ENCODE peak calls at places on chromosomes 3 and 15, in four cellular contexts. G is psoas muscle, Q is HFFc6, Y is nephron progenitor cell. M is an unnamed sample.

GRCh38 chr3:73026702-73027101 is 30.1 kb downstream of the PPP4R2 start:
- DNase-seq in G (no peak), Q (no peak), Y (no peak), M (no peak)

GRCh38 chr3:190996376-190996775 is 133.9 kb upstream of the GMNC start:
- DNase-seq in G (no peak), Q (no peak), Y (no peak), M (no peak)

GRCh38 chr3:23573827-23574226 is 231.9 kb upstream of the UBE2E1 start:
- DNase-seq in G (no peak), Q (no peak), Y (no peak), M (no peak)

GRCh38 chr3:88113311-88114162 is 36.2 kb upstream of the C3orf38 start:
- DNase-seq in G (no peak), Q (peak; percentile 58), Y (peak; percentile 63), M (peak; percentile 46)

GRCh38 chr3:177610262-177610661 is 413.0 kb upstream of the TBL1XR1 start:
- DNase-seq in G (no peak), Q (no peak), Y (no peak), M (no peak)

GRCh38 chr3:5699313-5699712 is 511.8 kb downstream of the EDEM1 start:
- DNase-seq in G (no peak), Q (no peak), Y (no peak), M (no peak)

GRCh38 chr3:153927107-153927506 is 194.1 kb upstream of the ARHGEF26 start:
- DNase-seq in G (no peak), Q (peak; percentile 10), Y (no peak), M (no peak)

GRCh38 chr3:4533489-4534443 is 40.6 kb downstream of the ITPR1 start:
- DNase-seq in G (no peak), Q (no peak), Y (peak; percentile 37), M (no peak)

GRCh38 chr3:186002884-186003472 is 65.2 kb upstream of the TRA2B start:
- DNase-seq in G (no peak), Q (peak; percentile 8), Y (no peak), M (no peak)

GRCh38 chr3:39110041-39110639 is 2.7 kb downstream of the TTC21A start:
- DNase-seq in G (no peak), Q (no peak), Y (no peak), M (no peak)

GRCh38 chr15:80404719-80405553 is 754 bp downstream of the ARNT2 start:
- DNase-seq in G (peak; percentile 59), Q (no peak), Y (peak; percentile 58), M (peak; percentile 22)

GRCh38 chr3:114745322-114746240 is 401.5 kb downstream of the ZBTB20 start:
- DNase-seq in G (no peak), Q (peak; percentile 62), Y (no peak), M (no peak)

GRCh38 chr15:79964232-79964820 is 6.7 kb downstream of the BCL2A1 start:
- DNase-seq in G (no peak), Q (no peak), Y (no peak), M (no peak)

GRCh38 chr3:171163724-171164465 is 137.4 kb upstream of the SLC2A2 start:
- DNase-seq in G (no peak), Q (no peak), Y (no peak), M (no peak)

GRCh38 chr3:45993421-45994027 is 2.1 kb downstream of the FYCO1 start:
- DNase-seq in G (no peak), Q (peak; percentile 28), Y (no peak), M (no peak)

GRCh38 chr3:172315401-172316091 is 132.7 kb downstream of the GHSR start:
- DNase-seq in G (no peak), Q (peak; percentile 68), Y (no peak), M (no peak)

GRCh38 chr3:76669305-76669704 is 370.6 kb upstream of the ROBO2 start:
- DNase-seq in G (no peak), Q (no peak), Y (no peak), M (no peak)

GRCh38 chr3:160564949-160565441 is 376 bp downstream of the KPNA4 start:
- DNase-seq in G (peak; percentile 87), Q (peak; percentile 22), Y (peak; percentile 68), M (peak; percentile 41)

GRCh38 chr3:14991818-14992612 is 44.6 kb downstream of the NR2C2 start:
- DNase-seq in G (no peak), Q (peak; percentile 11), Y (no peak), M (no peak)

GRCh38 chr3:122186372-122186771 is 2.9 kb downstream of the CASR start:
- DNase-seq in G (no peak), Q (no peak), Y (no peak), M (no peak)

GRCh38 chr15:44394562-44394961 is 32.9 kb upstream of the CTDSPL2 start:
- DNase-seq in G (no peak), Q (no peak), Y (no peak), M (no peak)

GRCh38 chr15:78988361-78988911 is 43.6 kb upstream of the CTSH start:
- DNase-seq in G (peak; percentile 68), Q (peak; percentile 96), Y (no peak), M (no peak)

GRCh38 chr3:40649346-40649745 is 124.6 kb downstream of the ZNF621 start:
- DNase-seq in G (no peak), Q (no peak), Y (no peak), M (no peak)

GRCh38 chr3:193556841-193557240 is 2.1 kb upstream of the ATP13A4 start:
- DNase-seq in G (no peak), Q (no peak), Y (no peak), M (no peak)

GRCh38 chr15:78237146-78237545 is 2.8 kb upstream of the ACSBG1 start:
- DNase-seq in G (no peak), Q (no peak), Y (no peak), M (no peak)

GRCh38 chr3:125322166-125322565 is 53.0 kb downstream of the ZNF148 start:
- DNase-seq in G (peak; percentile 56), Q (peak; percentile 55), Y (no peak), M (no peak)

DNA sequence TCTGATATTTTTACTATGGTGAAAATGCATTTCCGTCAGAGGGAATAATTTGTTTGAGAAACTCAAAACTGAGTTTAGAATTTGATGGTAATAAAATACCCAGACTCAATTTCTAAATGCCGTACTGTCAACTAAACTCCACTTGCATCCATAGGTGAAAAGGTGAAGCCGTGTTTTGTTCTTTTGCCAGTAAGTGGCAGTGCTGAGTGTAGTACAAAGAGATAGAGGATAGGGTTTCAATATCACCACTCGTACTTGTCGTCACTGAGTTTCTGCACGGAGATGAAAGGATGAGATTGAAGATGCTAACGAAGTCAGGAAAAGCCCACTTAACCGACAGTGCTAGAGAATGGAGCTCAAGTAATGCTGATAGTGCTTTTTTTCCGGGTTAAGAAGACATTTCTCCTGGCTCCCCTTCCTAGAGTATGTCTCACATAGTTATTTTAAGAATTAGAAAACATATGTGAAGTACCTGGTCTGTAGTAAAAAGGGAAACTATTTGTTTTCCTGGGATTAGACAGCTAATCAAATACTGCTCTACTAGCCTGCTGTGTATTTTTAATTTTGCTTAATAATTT is 345.1 kb downstream of the IL5RA start:
- DNase-seq in G (no peak), Q (no peak), Y (peak; percentile 12), M (no peak)
- TF ChIP-seq CTCF in G (no peak), Q (no peak), Y (peak; percentile 39), M (peak; percentile 42)

GRCh38 chr3:31671456-31671855 is 138.7 kb downstream of the STT3B start:
- DNase-seq in G (no peak), Q (no peak), Y (no peak), M (no peak)

GRCh38 chr3:31668258-31668657 is 135.5 kb downstream of the STT3B start:
- DNase-seq in G (no peak), Q (no peak), Y (no peak), M (no peak)

GRCh38 chr3:31671976-31672375 is 139.3 kb downstream of the STT3B start:
- DNase-seq in G (no peak), Q (no peak), Y (no peak), M (no peak)

GRCh38 chr3:31670136-31670535 is 137.4 kb downstream of the STT3B start:
- DNase-seq in G (no peak), Q (no peak), Y (no peak), M (no peak)

DNA sequence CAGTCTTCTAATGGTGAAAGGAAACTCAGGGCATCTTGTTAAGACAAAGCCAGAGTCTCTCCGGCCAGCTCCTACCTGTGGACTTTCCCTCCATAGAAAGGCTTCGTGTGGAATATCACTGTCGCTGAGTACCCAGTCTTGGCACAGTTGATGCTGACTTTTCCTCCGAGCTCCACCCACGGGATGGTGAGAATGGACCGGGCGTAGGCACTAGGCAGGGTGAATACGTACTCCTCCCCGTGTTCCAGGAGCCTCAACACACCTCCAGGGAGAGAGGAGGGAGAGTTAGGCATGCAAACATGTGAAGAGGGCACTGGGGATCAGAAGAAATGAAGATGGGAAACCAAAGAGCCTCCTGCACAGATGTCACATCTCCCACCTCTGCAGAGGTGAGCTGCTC is 138.0 kb downstream of the STT3B start:
- DNase-seq in G (no peak), Q (no peak), Y (no peak), M (no peak)
- TF ChIP-seq CTCF in G (no peak), Q (no peak), Y (no peak), M (no peak)

DNA sequence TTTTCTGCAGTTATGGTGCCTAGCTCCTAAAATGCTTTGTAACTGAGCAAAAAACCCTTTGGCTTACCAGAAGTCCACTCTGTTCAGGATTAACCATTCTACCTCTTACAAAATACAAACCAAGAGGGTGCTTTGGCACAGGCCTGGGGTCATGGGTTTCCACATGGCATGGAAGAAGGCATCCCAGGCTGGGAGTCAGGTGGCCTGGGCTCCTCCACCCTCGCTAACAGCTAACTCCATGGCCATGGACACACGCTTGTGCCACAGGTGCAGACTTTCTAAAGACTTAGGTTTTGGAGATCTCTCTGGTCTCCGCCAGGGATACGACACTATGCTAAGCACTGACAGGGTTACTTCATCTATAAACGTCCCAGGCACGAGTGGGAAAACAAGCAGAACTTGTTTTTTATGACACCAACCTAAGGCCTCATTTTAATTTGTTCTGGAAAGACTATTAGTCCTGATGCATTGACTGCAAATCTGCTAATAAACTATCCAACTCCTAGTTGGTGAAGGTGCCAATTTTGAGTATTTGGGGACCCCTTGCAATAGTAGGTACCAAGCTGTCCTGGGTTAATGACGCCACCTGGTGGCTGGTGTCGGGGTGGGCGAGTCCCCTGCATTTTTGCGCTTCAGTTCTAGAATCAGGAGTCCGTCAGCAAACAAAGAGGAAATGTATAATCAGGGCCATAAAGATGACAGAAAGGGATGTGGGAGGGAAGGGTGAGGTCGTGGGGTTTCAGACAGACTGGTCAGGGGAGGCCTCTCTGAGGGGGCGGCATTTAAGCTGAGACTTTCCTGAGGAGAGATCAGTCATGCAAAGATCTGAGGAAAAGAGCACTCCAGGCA is 10.3 kb upstream of the ALDH1A3 start:
- DNase-seq in G (no peak), Q (no peak), Y (peak; percentile 61), M (no peak)
- TF ChIP-seq CTCF in G (no peak), Q (peak; percentile 77), Y (peak; percentile 51), M (peak; percentile 53)

DNA sequence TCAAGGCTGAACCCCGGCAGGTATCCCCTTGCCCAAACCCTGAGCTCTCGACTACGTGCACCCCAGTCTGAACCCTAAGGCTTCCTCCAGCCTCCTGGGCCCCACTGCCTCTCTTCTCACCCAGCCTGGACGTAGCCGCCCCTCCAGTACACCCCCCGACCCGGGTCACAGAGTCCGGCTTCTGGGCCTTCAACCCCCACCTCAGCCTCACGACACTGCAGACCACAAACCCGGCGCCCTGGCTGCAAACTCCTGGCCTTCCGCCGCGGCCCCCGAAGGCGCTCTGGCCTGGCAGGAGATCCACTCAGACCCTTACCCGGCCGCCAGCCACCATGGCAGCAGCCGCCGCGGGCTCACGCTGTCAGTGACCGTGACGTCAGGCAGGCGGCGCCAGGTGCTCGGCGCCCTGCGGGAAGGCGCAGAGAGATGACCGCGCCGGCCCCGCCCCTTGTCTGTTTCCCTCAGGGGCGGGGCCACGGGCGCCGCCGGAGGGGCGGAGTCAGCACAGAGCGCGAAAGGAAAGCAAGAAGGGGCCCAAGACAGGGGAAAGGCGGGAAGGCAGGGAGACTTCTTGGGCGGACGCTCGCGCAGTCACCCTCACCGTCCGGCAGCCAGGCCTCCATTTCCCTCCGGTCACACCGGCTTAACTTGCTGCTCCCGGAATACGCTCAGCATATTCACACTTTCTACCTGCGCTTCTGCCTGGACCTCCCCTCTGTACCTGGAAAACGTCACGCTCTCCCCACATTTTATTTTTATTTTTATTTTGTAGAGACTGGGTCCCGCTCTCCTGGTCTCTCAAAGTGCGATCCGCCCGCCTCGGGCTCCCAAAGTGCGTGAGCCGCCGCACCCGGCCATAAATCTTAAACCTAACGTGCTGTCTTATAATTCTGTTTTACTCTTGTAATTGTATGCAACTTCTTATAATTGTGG is at the start of gene RMDN3:
- DNase-seq in G (peak; percentile 96), Q (peak; percentile 74), Y (peak; percentile 97), M (peak; percentile 90)
- TF ChIP-seq CTCF in G (no peak), Q (peak; percentile 32), Y (no peak), M (no peak)

M was measured in progenitor cell of endocrine pancreas.